ENCODE peak calls at places on chromosomes 11 and 22, in four cellular contexts. One of them, this sample, is unnamed.

GRCh38 chr11:28834877-28835276 is 726.7 kb downstream of the METTL15 start:
- DNase-seq in GM12891: no peak
- DNase-seq in transverse colon: no peak
- DNase-seq in HCT116: no peak
- DNase-seq in this sample: no peak

GRCh38 chr11:29641201-29641600 is 375.6 kb downstream of the KCNA4 start:
- DNase-seq in HCT116: no peak
- DNase-seq in GM12891: no peak
- DNase-seq in transverse colon: no peak
- DNase-seq in this sample: no peak

GRCh38 chr11:61061081-61061826 is 41.0 kb upstream of the CD5 start:
- DNase-seq in transverse colon: no peak
- DNase-seq in HCT116: peak; percentile 6
- DNase-seq in GM12891: peak; percentile 60
- DNase-seq in this sample: peak; percentile 58

GRCh38 chr11:130522284-130522961 is 74.0 kb downstream of the ADAMTS15 start:
- DNase-seq in transverse colon: peak; percentile 76
- DNase-seq in GM12891: no peak
- DNase-seq in HCT116: peak; percentile 48
- DNase-seq in this sample: no peak

GRCh38 chr11:11977206-11977938 is 31.1 kb downstream of the DKK3 start:
- DNase-seq in HCT116: peak; percentile 45
- DNase-seq in transverse colon: peak; percentile 63
- DNase-seq in GM12891: no peak
- DNase-seq in this sample: peak; percentile 90

GRCh38 chr11:100573911-100574513 is 113.1 kb upstream of the ARHGAP42 start:
- DNase-seq in GM12891: no peak
- DNase-seq in HCT116: no peak
- DNase-seq in transverse colon: no peak
- DNase-seq in this sample: no peak

GRCh38 chr11:120660024-120660565 is 148.5 kb downstream of the GRIK4 start:
- DNase-seq in GM12891: peak; percentile 49
- DNase-seq in transverse colon: peak; percentile 41
- DNase-seq in HCT116: peak; percentile 46
- DNase-seq in this sample: no peak

GRCh38 chr11:108886608-108887007 is 221.7 kb downstream of the DDX10 start:
- DNase-seq in transverse colon: no peak
- DNase-seq in GM12891: no peak
- DNase-seq in HCT116: no peak
- DNase-seq in this sample: no peak

GRCh38 chr22:28112548-28113043 is 193.5 kb upstream of the PITPNB start:
- DNase-seq in GM12891: no peak
- DNase-seq in transverse colon: no peak
- DNase-seq in HCT116: peak; percentile 48
- DNase-seq in this sample: no peak

GRCh38 chr11:69699213-69699612 is 4.6 kb downstream of the FGF19 start:
- DNase-seq in GM12891: no peak
- DNase-seq in HCT116: no peak
- DNase-seq in transverse colon: no peak
- DNase-seq in this sample: no peak

GRCh38 chr11:76216536-76217326 is 10.4 kb upstream of the WNT11 start:
- DNase-seq in transverse colon: no peak
- DNase-seq in HCT116: no peak
- DNase-seq in GM12891: no peak
- DNase-seq in this sample: no peak

GRCh38 chr11:45082744-45083543 is 63.5 kb upstream of the PRDM11 start:
- DNase-seq in transverse colon: no peak
- DNase-seq in HCT116: no peak
- DNase-seq in GM12891: no peak
- DNase-seq in this sample: no peak

GRCh38 chr11:45078236-45079074 is 68.0 kb upstream of the PRDM11 start:
- DNase-seq in transverse colon: no peak
- DNase-seq in HCT116: no peak
- DNase-seq in GM12891: no peak
- DNase-seq in this sample: no peak

GRCh38 chr11:45079567-45079942 is 66.9 kb upstream of the PRDM11 start:
- DNase-seq in GM12891: no peak
- DNase-seq in HCT116: no peak
- DNase-seq in transverse colon: no peak
- DNase-seq in this sample: no peak

GRCh38 chr11:45079075-45079444 is 67.4 kb upstream of the PRDM11 start:
- DNase-seq in HCT116: no peak
- DNase-seq in transverse colon: peak; percentile 24
- DNase-seq in GM12891: no peak
- DNase-seq in this sample: no peak

GRCh38 chr11:45079943-45080719 is 66.3 kb upstream of the PRDM11 start:
- DNase-seq in transverse colon: peak; percentile 51
- DNase-seq in HCT116: no peak
- DNase-seq in GM12891: peak; percentile 57
- DNase-seq in this sample: no peak
- TF ChIP-seq POLR2AphosphoS5 in transverse colon: no peak
- TF ChIP-seq POLR2AphosphoS5 in HCT116: no peak
- TF ChIP-seq POLR2AphosphoS5 in GM12891: no peak
- TF ChIP-seq POLR2AphosphoS5 in this sample: no peak

GRCh38 chr11:86069408-86070086 is 663 bp upstream of the PICALM start:
- DNase-seq in GM12891: no peak
- DNase-seq in HCT116: peak; percentile 54
- DNase-seq in transverse colon: peak; percentile 26
- DNase-seq in this sample: peak; percentile 89

GRCh38 chr11:86068138-86068861 is 584 bp downstream of the PICALM start:
- DNase-seq in GM12891: no peak
- DNase-seq in HCT116: no peak
- DNase-seq in transverse colon: peak; percentile 41
- DNase-seq in this sample: no peak

GRCh38 chr11:86067230-86068137 is 1.4 kb downstream of the PICALM start:
- DNase-seq in HCT116: no peak
- DNase-seq in transverse colon: no peak
- DNase-seq in GM12891: no peak
- DNase-seq in this sample: no peak

GRCh38 chr11:86070435-86071056 is 1.7 kb upstream of the PICALM start:
- DNase-seq in HCT116: no peak
- DNase-seq in GM12891: no peak
- DNase-seq in transverse colon: no peak
- DNase-seq in this sample: no peak

GRCh38 chr11:86068951-86069407 is at the start of gene PICALM:
- DNase-seq in transverse colon: peak; percentile 98
- DNase-seq in GM12891: peak; percentile 82
- DNase-seq in HCT116: peak; percentile 96
- DNase-seq in this sample: peak; percentile 99
- TF ChIP-seq POLR2AphosphoS5 in transverse colon: peak; percentile 94
- TF ChIP-seq POLR2AphosphoS5 in GM12891: no peak
- TF ChIP-seq POLR2AphosphoS5 in HCT116: peak; percentile 82
- TF ChIP-seq POLR2AphosphoS5 in this sample: peak; percentile 97

GRCh38 chr11:1523779-1524178 is 37.2 kb upstream of the MOB2 start:
- DNase-seq in transverse colon: no peak
- DNase-seq in GM12891: no peak
- DNase-seq in HCT116: no peak
- DNase-seq in this sample: no peak
- TF ChIP-seq POLR2AphosphoS5 in transverse colon: no peak
- TF ChIP-seq POLR2AphosphoS5 in GM12891: no peak
- TF ChIP-seq POLR2AphosphoS5 in HCT116: no peak
- TF ChIP-seq POLR2AphosphoS5 in this sample: no peak

DNA sequence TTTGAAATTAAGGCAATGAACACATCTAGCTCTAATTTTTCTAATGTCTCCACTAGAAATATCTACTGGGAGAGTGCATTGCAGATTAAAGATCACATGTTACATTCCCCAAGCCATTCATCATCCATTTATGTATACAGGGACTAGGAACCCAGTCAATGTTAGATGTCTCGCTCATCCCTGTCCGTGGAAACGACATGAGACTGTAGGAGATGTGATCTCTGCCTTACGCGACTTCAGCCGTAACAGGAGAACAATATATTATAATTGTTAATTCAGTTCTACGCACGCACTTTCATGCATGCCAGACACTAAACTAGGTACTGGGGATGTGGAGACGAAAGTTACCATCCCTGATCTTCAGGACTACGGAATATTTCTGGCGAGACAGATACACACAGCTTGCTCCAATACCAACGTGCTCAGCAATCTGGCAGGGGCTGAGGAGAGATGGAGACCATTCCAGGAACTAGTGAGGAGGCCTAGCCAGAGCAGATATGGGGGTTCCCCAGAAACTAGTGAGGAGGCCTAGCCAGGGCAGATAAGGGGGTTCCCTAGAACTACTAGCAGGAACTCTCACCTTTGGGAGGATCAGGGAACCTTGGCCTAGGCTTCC is 705 bp downstream of the DCPS start:
- DNase-seq in transverse colon: no peak
- DNase-seq in GM12891: no peak
- DNase-seq in HCT116: no peak
- DNase-seq in this sample: no peak
- TF ChIP-seq POLR2AphosphoS5 in transverse colon: no peak
- TF ChIP-seq POLR2AphosphoS5 in GM12891: no peak
- TF ChIP-seq POLR2AphosphoS5 in HCT116: no peak
- TF ChIP-seq POLR2AphosphoS5 in this sample: no peak

GRCh38 chr11:62487136-62487535 is 59.5 kb downstream of the AHNAK start:
- DNase-seq in HCT116: no peak
- DNase-seq in transverse colon: no peak
- DNase-seq in GM12891: no peak
- DNase-seq in this sample: no peak

GRCh38 chr11:62492586-62492985 is 54.0 kb downstream of the AHNAK start:
- DNase-seq in HCT116: no peak
- DNase-seq in transverse colon: no peak
- DNase-seq in GM12891: no peak
- DNase-seq in this sample: no peak

GRCh38 chr11:62491571-62492329 is 54.9 kb downstream of the AHNAK start:
- DNase-seq in transverse colon: no peak
- DNase-seq in GM12891: no peak
- DNase-seq in HCT116: no peak
- DNase-seq in this sample: no peak

GRCh38 chr11:62487698-62488551 is 58.7 kb downstream of the AHNAK start:
- DNase-seq in transverse colon: no peak
- DNase-seq in HCT116: no peak
- DNase-seq in GM12891: no peak
- DNase-seq in this sample: no peak

GRCh38 chr11:62489204-62489603 is 57.4 kb downstream of the AHNAK start:
- DNase-seq in HCT116: no peak
- DNase-seq in GM12891: no peak
- DNase-seq in transverse colon: no peak
- DNase-seq in this sample: no peak
- TF ChIP-seq POLR2AphosphoS5 in HCT116: no peak
- TF ChIP-seq POLR2AphosphoS5 in GM12891: no peak
- TF ChIP-seq POLR2AphosphoS5 in transverse colon: no peak
- TF ChIP-seq POLR2AphosphoS5 in this sample: no peak

DNA sequence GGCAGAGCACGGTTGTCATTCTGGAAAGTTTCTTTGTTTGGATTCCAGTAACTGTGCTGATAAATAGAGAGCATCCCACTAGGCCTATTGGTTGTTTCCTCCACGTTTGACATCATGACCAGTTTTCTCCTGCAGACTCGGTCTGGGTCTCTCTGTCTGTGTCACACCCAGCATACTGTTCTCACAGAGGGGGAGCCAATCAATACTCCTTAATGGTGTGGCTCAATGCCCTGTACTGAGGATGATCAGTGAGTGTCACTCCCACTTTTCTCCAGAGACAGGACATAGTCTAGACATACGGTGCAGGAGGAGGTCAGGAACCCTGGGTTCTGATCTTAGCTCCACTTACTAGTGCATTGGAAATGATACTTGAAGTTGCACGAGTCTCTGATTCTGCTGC is 88.2 kb upstream of the BLID start:
- DNase-seq in transverse colon: no peak
- DNase-seq in GM12891: no peak
- DNase-seq in HCT116: no peak
- DNase-seq in this sample: no peak
- TF ChIP-seq POLR2AphosphoS5 in transverse colon: no peak
- TF ChIP-seq POLR2AphosphoS5 in GM12891: no peak
- TF ChIP-seq POLR2AphosphoS5 in HCT116: no peak
- TF ChIP-seq POLR2AphosphoS5 in this sample: no peak